ENCODE peak calls at places on chromosomes 2 and 18, in five cellular contexts. L is nucleus accumbens; W is EL; Z is fibroblast of gingiva; N is naive thymus-derived CD8-positive, alpha-beta T cell. D is an unnamed sample.

GRCh38 chr18:22865354-22866116 is 67.6 kb upstream of the RBBP8 start:
- DNase-seq in L (no peak), W (no peak), Z (no peak), N (no peak), D (no peak)

GRCh38 chr2:229419158-229419557 is 148.1 kb upstream of the PID1 start:
- DNase-seq in L (no peak), W (no peak), Z (peak; percentile 62), N (no peak), D (no peak)

GRCh38 chr18:9653390-9653789 is 39.0 kb upstream of the PPP4R1 start:
- DNase-seq in L (peak; percentile 28), W (peak; percentile 54), Z (peak; percentile 91), N (no peak), D (peak; percentile 15)

GRCh38 chr2:239240480-239240881 is 160.3 kb downstream of the HDAC4 start:
- DNase-seq in L (peak; percentile 82), W (no peak), Z (no peak), N (no peak), D (no peak)

GRCh38 chr2:239948100-239948881 is 76.9 kb downstream of the NDUFA10 start:
- DNase-seq in L (no peak), W (no peak), Z (no peak), N (no peak), D (no peak)

GRCh38 chr2:222434204-222434603 is 9.9 kb downstream of the SGPP2 start:
- DNase-seq in L (no peak), W (no peak), Z (no peak), N (no peak), D (no peak)

GRCh38 chr2:6846967-6847695 is 18.6 kb downstream of the CMPK2 start:
- DNase-seq in L (no peak), W (peak; percentile 38), Z (no peak), N (no peak), D (no peak)

GRCh38 chr2:153823880-153824279 is 47.8 kb upstream of the GALNT13 start:
- DNase-seq in L (no peak), W (no peak), Z (no peak), N (no peak), D (no peak)

GRCh38 chr2:162210385-162210784 is 32.9 kb downstream of the FAP start:
- DNase-seq in L (no peak), W (peak; percentile 28), Z (peak; percentile 68), N (no peak), D (no peak)

GRCh38 chr2:40093036-40093673 is 314.1 kb upstream of the THUMPD2 start:
- DNase-seq in L (no peak), W (no peak), Z (peak; percentile 14), N (no peak), D (no peak)

GRCh38 chr2:202035089-202035940 is 1.7 kb downstream of the FZD7 start:
- DNase-seq in L (no peak), W (peak; percentile 72), Z (peak; percentile 77), N (no peak), D (peak; percentile 48)

D was measured in brain microvascular endothelial cell.